ENCODE peak calls at places on chromosome 16, in six cellular contexts. One of them, this sample, is unnamed.

GRCh38 chr16:84598391-84598750 is 19.5 kb downstream of the COTL1 start:
- DNase-seq in left cardiac atrium: no peak
- DNase-seq in fibroblast of gingiva: no peak
- DNase-seq in activated CD4-positive, alpha-beta T cell treated with anti-CD3 and anti-CD28 coated beads for 1 hour: no peak
- DNase-seq in upper lobe of right lung: no peak
- DNase-seq in stimulated activated CD8-positive, alpha-beta memory T cell treated with anti-CD3 and anti-CD28 coated beads, Interleukin-4, amount 100 ng/mL, for 24 hours: no peak
- DNase-seq in this sample: no peak

GRCh38 chr16:76947694-76948093 is 243.3 kb upstream of the MON1B start:
- DNase-seq in left cardiac atrium: no peak
- DNase-seq in fibroblast of gingiva: peak
- DNase-seq in activated CD4-positive, alpha-beta T cell treated with anti-CD3 and anti-CD28 coated beads for 1 hour: no peak
- DNase-seq in upper lobe of right lung: no peak
- DNase-seq in stimulated activated CD8-positive, alpha-beta memory T cell treated with anti-CD3 and anti-CD28 coated beads, Interleukin-4, amount 100 ng/mL, for 24 hours: no peak
- DNase-seq in this sample: peak

GRCh38 chr16:77833906-77834599 is 45.7 kb downstream of the VAT1L start:
- DNase-seq in left cardiac atrium: no peak
- DNase-seq in fibroblast of gingiva: no peak
- DNase-seq in activated CD4-positive, alpha-beta T cell treated with anti-CD3 and anti-CD28 coated beads for 1 hour: no peak
- DNase-seq in upper lobe of right lung: no peak
- DNase-seq in stimulated activated CD8-positive, alpha-beta memory T cell treated with anti-CD3 and anti-CD28 coated beads, Interleukin-4, amount 100 ng/mL, for 24 hours: no peak
- DNase-seq in this sample: peak

GRCh38 chr16:85210423-85211169 is 98.3 kb upstream of the CIBAR2 start:
- DNase-seq in left cardiac atrium: no peak
- DNase-seq in fibroblast of gingiva: peak
- DNase-seq in activated CD4-positive, alpha-beta T cell treated with anti-CD3 and anti-CD28 coated beads for 1 hour: no peak
- DNase-seq in upper lobe of right lung: no peak
- DNase-seq in stimulated activated CD8-positive, alpha-beta memory T cell treated with anti-CD3 and anti-CD28 coated beads, Interleukin-4, amount 100 ng/mL, for 24 hours: no peak
- DNase-seq in this sample: peak

GRCh38 chr16:11681977-11682654 is 13.9 kb downstream of the SNN start:
- DNase-seq in left cardiac atrium: no peak
- DNase-seq in fibroblast of gingiva: no peak
- DNase-seq in activated CD4-positive, alpha-beta T cell treated with anti-CD3 and anti-CD28 coated beads for 1 hour: no peak
- DNase-seq in upper lobe of right lung: peak
- DNase-seq in stimulated activated CD8-positive, alpha-beta memory T cell treated with anti-CD3 and anti-CD28 coated beads, Interleukin-4, amount 100 ng/mL, for 24 hours: no peak
- DNase-seq in this sample: no peak

GRCh38 chr16:27374794-27375499 is 27.0 kb upstream of the IL21R start:
- DNase-seq in left cardiac atrium: peak
- DNase-seq in fibroblast of gingiva: peak
- DNase-seq in activated CD4-positive, alpha-beta T cell treated with anti-CD3 and anti-CD28 coated beads for 1 hour: no peak
- DNase-seq in upper lobe of right lung: peak
- DNase-seq in stimulated activated CD8-positive, alpha-beta memory T cell treated with anti-CD3 and anti-CD28 coated beads, Interleukin-4, amount 100 ng/mL, for 24 hours: peak
- DNase-seq in this sample: peak

GRCh38 chr16:1375298-1375640 is 23.5 kb downstream of the GNPTG start:
- DNase-seq in left cardiac atrium: no peak
- DNase-seq in fibroblast of gingiva: no peak
- DNase-seq in activated CD4-positive, alpha-beta T cell treated with anti-CD3 and anti-CD28 coated beads for 1 hour: no peak
- DNase-seq in upper lobe of right lung: no peak
- DNase-seq in stimulated activated CD8-positive, alpha-beta memory T cell treated with anti-CD3 and anti-CD28 coated beads, Interleukin-4, amount 100 ng/mL, for 24 hours: no peak
- DNase-seq in this sample: no peak

GRCh38 chr16:11138769-11139623 is 117.0 kb downstream of the SOCS1 start:
- DNase-seq in left cardiac atrium: no peak
- DNase-seq in fibroblast of gingiva: peak
- DNase-seq in activated CD4-positive, alpha-beta T cell treated with anti-CD3 and anti-CD28 coated beads for 1 hour: no peak
- DNase-seq in upper lobe of right lung: no peak
- DNase-seq in stimulated activated CD8-positive, alpha-beta memory T cell treated with anti-CD3 and anti-CD28 coated beads, Interleukin-4, amount 100 ng/mL, for 24 hours: no peak
- DNase-seq in this sample: peak

GRCh38 chr16:73093146-73094144 is 45.5 kb upstream of the ZFHX3 start:
- DNase-seq in left cardiac atrium: no peak
- DNase-seq in fibroblast of gingiva: no peak
- DNase-seq in activated CD4-positive, alpha-beta T cell treated with anti-CD3 and anti-CD28 coated beads for 1 hour: no peak
- DNase-seq in upper lobe of right lung: no peak
- DNase-seq in stimulated activated CD8-positive, alpha-beta memory T cell treated with anti-CD3 and anti-CD28 coated beads, Interleukin-4, amount 100 ng/mL, for 24 hours: no peak
- DNase-seq in this sample: peak

GRCh38 chr16:73396556-73396955 is 348.6 kb upstream of the ZFHX3 start:
- DNase-seq in left cardiac atrium: no peak
- DNase-seq in fibroblast of gingiva: no peak
- DNase-seq in activated CD4-positive, alpha-beta T cell treated with anti-CD3 and anti-CD28 coated beads for 1 hour: no peak
- DNase-seq in upper lobe of right lung: no peak
- DNase-seq in stimulated activated CD8-positive, alpha-beta memory T cell treated with anti-CD3 and anti-CD28 coated beads, Interleukin-4, amount 100 ng/mL, for 24 hours: no peak
- DNase-seq in this sample: no peak

GRCh38 chr16:57471852-57472664 is 9.6 kb downstream of the POLR2C start:
- DNase-seq in left cardiac atrium: no peak
- DNase-seq in fibroblast of gingiva: no peak
- DNase-seq in activated CD4-positive, alpha-beta T cell treated with anti-CD3 and anti-CD28 coated beads for 1 hour: no peak
- DNase-seq in upper lobe of right lung: no peak
- DNase-seq in stimulated activated CD8-positive, alpha-beta memory T cell treated with anti-CD3 and anti-CD28 coated beads, Interleukin-4, amount 100 ng/mL, for 24 hours: no peak
- DNase-seq in this sample: no peak

GRCh38 chr16:29198731-29199521 is 207.6 kb downstream of the NPIPB11 start:
- DNase-seq in left cardiac atrium: no peak
- DNase-seq in fibroblast of gingiva: no peak
- DNase-seq in activated CD4-positive, alpha-beta T cell treated with anti-CD3 and anti-CD28 coated beads for 1 hour: no peak
- DNase-seq in upper lobe of right lung: peak
- DNase-seq in stimulated activated CD8-positive, alpha-beta memory T cell treated with anti-CD3 and anti-CD28 coated beads, Interleukin-4, amount 100 ng/mL, for 24 hours: no peak
- DNase-seq in this sample: peak

GRCh38 chr16:66728117-66728787 is 23.2 kb downstream of the DYNC1LI2 start:
- DNase-seq in left cardiac atrium: no peak
- DNase-seq in fibroblast of gingiva: peak
- DNase-seq in activated CD4-positive, alpha-beta T cell treated with anti-CD3 and anti-CD28 coated beads for 1 hour: no peak
- DNase-seq in upper lobe of right lung: no peak
- DNase-seq in stimulated activated CD8-positive, alpha-beta memory T cell treated with anti-CD3 and anti-CD28 coated beads, Interleukin-4, amount 100 ng/mL, for 24 hours: no peak
- DNase-seq in this sample: peak

GRCh38 chr16:1884155-1884760 is 12.3 kb upstream of the MEIOB start:
- DNase-seq in left cardiac atrium: no peak
- DNase-seq in fibroblast of gingiva: no peak
- DNase-seq in activated CD4-positive, alpha-beta T cell treated with anti-CD3 and anti-CD28 coated beads for 1 hour: no peak
- DNase-seq in upper lobe of right lung: no peak
- DNase-seq in stimulated activated CD8-positive, alpha-beta memory T cell treated with anti-CD3 and anti-CD28 coated beads, Interleukin-4, amount 100 ng/mL, for 24 hours: no peak
- DNase-seq in this sample: no peak

GRCh38 chr16:80460004-80460403 is 80.8 kb upstream of the DYNLRB2 start:
- DNase-seq in left cardiac atrium: no peak
- DNase-seq in fibroblast of gingiva: no peak
- DNase-seq in activated CD4-positive, alpha-beta T cell treated with anti-CD3 and anti-CD28 coated beads for 1 hour: no peak
- DNase-seq in upper lobe of right lung: no peak
- DNase-seq in stimulated activated CD8-positive, alpha-beta memory T cell treated with anti-CD3 and anti-CD28 coated beads, Interleukin-4, amount 100 ng/mL, for 24 hours: no peak
- DNase-seq in this sample: peak